ENCODE peak calls at places on chromosome 14, in seven cellular contexts. W is mucosa of descending colon, L is GM23338, T is fibroblast of pulmonary artery, Y is fibroblast of the aortic adventitia, O is Caco-2, J is GM12878. S is an unnamed sample.

GRCh38 chr14:51929156-51929555 is 60.2 kb upstream of the RTRAF start:
- DNase-seq in W (no peak), L (no peak), T (peak; percentile 44), Y (peak; percentile 55), O (no peak), J (no peak), S (no peak)

GRCh38 chr14:56794557-56795283 is 15.6 kb downstream of the OTX2 start:
- DNase-seq in W (no peak), L (peak; percentile 65), T (no peak), Y (no peak), O (no peak), J (no peak), S (no peak)

GRCh38 chr14:69687963-69688649 is 76.7 kb downstream of the SUSD6 start:
- DNase-seq in W (no peak), L (no peak), T (no peak), Y (no peak), O (no peak), J (no peak), S (no peak)

GRCh38 chr14:90398315-90398811 is 1.5 kb downstream of the CALM1 start:
- DNase-seq in W (peak; percentile 80), L (peak; percentile 22), T (peak; percentile 29), Y (no peak), O (peak; percentile 55), J (no peak), S (peak; percentile 62)

GRCh38 chr14:55129086-55129427 is at the start of gene LGALS3:
- DNase-seq in W (peak; percentile 90), L (peak; percentile 78), T (peak; percentile 64), Y (peak; percentile 56), O (peak; percentile 83), J (no peak), S (peak; percentile 76)

GRCh38 chr14:52950410-52950897 is 396 bp downstream of the FERMT2 start:
- DNase-seq in W (peak; percentile 54), L (peak; percentile 61), T (peak; percentile 47), Y (no peak), O (peak; percentile 46), J (no peak), S (peak; percentile 23)

GRCh38 chr14:101039031-101039754 is 135.7 kb upstream of the RTL1 start:
- DNase-seq in W (no peak), L (no peak), T (no peak), Y (no peak), O (no peak), J (no peak), S (no peak)

GRCh38 chr14:71776463-71777359 is 155.5 kb upstream of the RGS6 start:
- DNase-seq in W (no peak), L (peak; percentile 18), T (peak; percentile 10), Y (peak; percentile 4), O (no peak), J (peak; percentile 25), S (peak; percentile 61)

GRCh38 chr14:105470812-105471771 is 3.5 kb upstream of the CRIP2 start:
- DNase-seq in W (no peak), L (peak; percentile 72), T (no peak), Y (no peak), O (peak; percentile 47), J (no peak), S (no peak)

GRCh38 chr14:98404811-98405210 is 867.2 kb downstream of the BCL11B start:
- DNase-seq in W (no peak), L (no peak), T (no peak), Y (no peak), O (no peak), J (no peak), S (no peak)

GRCh38 chr14:21039059-21039422 is 3.1 kb upstream of the RNASE7 start:
- DNase-seq in W (peak; percentile 85), L (peak; percentile 80), T (peak; percentile 89), Y (peak; percentile 87), O (no peak), J (no peak), S (no peak)

GRCh38 chr14:79641371-79641770 is 569.9 kb downstream of the DIO2 start:
- DNase-seq in W (no peak), L (no peak), T (no peak), Y (no peak), O (no peak), J (no peak), S (no peak)

GRCh38 chr14:59199614-59200013 is 11.1 kb downstream of the DAAM1 start:
- DNase-seq in W (no peak), L (no peak), T (no peak), Y (no peak), O (no peak), J (no peak), S (no peak)

DNA sequence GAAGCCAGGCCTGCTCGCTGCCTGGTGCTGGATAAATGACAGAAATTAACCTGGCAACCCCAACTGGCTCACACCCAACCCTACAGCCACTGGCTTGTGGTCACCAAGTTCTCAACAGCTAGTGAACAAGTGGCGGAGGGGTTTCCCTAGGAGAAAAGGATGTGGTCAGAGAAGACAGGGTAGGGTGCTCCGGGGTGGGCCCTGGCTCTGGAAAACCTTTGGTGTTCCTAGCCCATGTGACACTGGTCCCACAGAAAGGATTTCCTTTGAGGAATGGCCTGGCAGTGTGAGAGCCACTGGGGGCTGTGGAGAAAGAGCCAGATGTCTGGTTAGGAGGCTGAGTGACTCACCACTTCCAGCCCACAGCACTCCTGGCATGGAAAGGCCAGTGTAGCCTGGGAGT is 8.7 kb downstream of the SYNE3 start:
- DNase-seq in W (no peak), L (no peak), T (peak; percentile 70), Y (peak; percentile 65), O (no peak), J (no peak), S (peak; percentile 74)
- H3K4me3 ChIP-seq in W (no peak overlapping the region), L (no peak overlapping the region), T (no peak overlapping the region), Y (no peak overlapping the region), O (no peak overlapping the region), J (no peak overlapping the region), S (no peak overlapping the region)

GRCh38 chr14:74980398-74980745 is 22.3 kb upstream of the EIF2B2 start:
- DNase-seq in W (no peak), L (no peak), T (no peak), Y (no peak), O (no peak), J (no peak), S (no peak)

GRCh38 chr14:74980746-74981661 is 21.7 kb upstream of the EIF2B2 start:
- DNase-seq in W (no peak), L (peak; percentile 64), T (peak; percentile 45), Y (peak; percentile 40), O (no peak), J (no peak), S (no peak)

GRCh38 chr14:74979029-74979428 is 23.6 kb upstream of the PGF start:
- DNase-seq in W (no peak), L (no peak), T (no peak), Y (no peak), O (no peak), J (no peak), S (no peak)

GRCh38 chr14:74978416-74978947 is 23.1 kb upstream of the PGF start:
- DNase-seq in W (no peak), L (no peak), T (no peak), Y (no peak), O (no peak), J (no peak), S (no peak)

GRCh38 chr14:74979442-74980397 is 23.0 kb upstream of the EIF2B2 start:
- DNase-seq in W (no peak), L (peak; percentile 71), T (peak; percentile 52), Y (peak; percentile 33), O (no peak), J (no peak), S (no peak)
- TF ChIP-seq CTCF in W (no peak), L (peak; percentile 25), T (peak; percentile 2), Y (no peak), O (no peak), J (no peak), S (no peak)

GRCh38 chr14:68663385-68664076 is 129.3 kb downstream of the ZFP36L1 start:
- DNase-seq in W (no peak), L (no peak), T (peak; percentile 63), Y (no peak), O (no peak), J (peak; percentile 77), S (peak; percentile 84)
- H3K4me3 ChIP-seq in W (no peak overlapping the region), L (no peak overlapping the region), T (no peak overlapping the region), Y (no peak overlapping the region), O (no peak overlapping the region), J (peak overlapping the region; percentile 39), S (peak overlapping the region; percentile 20)

GRCh38 chr14:103031956-103032355 is 25.4 kb downstream of the CDC42BPB start:
- DNase-seq in W (no peak), L (peak; percentile 48), T (no peak), Y (no peak), O (peak; percentile 52), J (no peak), S (no peak)
- TF ChIP-seq CTCF in W (no peak), L (peak; percentile 42), T (no peak), Y (no peak), O (peak; percentile 23), J (no peak), S (no peak)

GRCh38 chr14:77177623-77178185 is 3.9 kb upstream of the TMEM63C start:
- DNase-seq in W (no peak), L (no peak), T (no peak), Y (no peak), O (no peak), J (no peak), S (no peak)

GRCh38 chr14:77183896-77184295 is 2.3 kb downstream of the TMEM63C start:
- DNase-seq in W (no peak), L (no peak), T (no peak), Y (no peak), O (no peak), J (no peak), S (no peak)

GRCh38 chr14:77184396-77185092 is 2.9 kb downstream of the TMEM63C start:
- DNase-seq in W (peak; percentile 76), L (no peak), T (no peak), Y (no peak), O (no peak), J (no peak), S (no peak)

GRCh38 chr14:77181603-77182437 is at the start of gene TMEM63C:
- DNase-seq in W (peak; percentile 79), L (peak; percentile 99), T (no peak), Y (no peak), O (peak; percentile 90), J (peak; percentile 21), S (peak; percentile 56)

DNA sequence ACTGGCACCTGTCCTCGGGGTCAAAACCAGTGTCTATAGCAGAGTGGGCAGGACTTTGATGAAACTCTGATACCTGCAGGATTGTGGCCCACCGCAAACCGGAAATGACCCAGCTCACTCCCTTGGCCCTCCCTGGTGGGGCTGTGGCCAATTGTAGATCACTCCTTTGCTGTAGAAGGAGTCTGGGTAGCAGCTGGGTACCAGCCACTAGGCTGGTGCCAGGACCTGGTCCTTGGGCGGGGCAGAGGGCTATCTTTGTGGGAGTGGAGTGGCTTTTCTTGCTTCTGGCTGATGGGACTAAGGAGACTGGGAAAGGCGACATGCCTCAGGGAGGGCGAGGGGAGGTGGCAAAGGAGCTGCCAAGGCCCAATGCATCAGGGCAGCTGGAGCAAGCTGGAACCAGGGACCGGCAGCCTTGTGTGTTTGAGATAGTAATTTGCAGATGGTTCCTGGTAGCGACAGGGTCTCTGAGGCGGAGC is 435 bp upstream of the TMEM63C start:
- DNase-seq in W (no peak), L (no peak), T (no peak), Y (no peak), O (no peak), J (no peak), S (no peak)
- H3K4me3 ChIP-seq in W (no peak overlapping the region), L (peak overlapping the region; percentile 90), T (no peak overlapping the region), Y (no peak overlapping the region), O (peak overlapping the region; percentile 55), J (peak overlapping the region; percentile 53), S (no peak overlapping the region)

S was measured in GM12865.